ENCODE peak calls at places on chromosomes 5 and 9, in ten cellular contexts. One of them, this sample, is unnamed.
A peak's percentile ranks its signal among the peaks of the same experiment; 100 is the strongest.

GRCh38 chr5:179262126-179262920 is 82.9 kb downstream of the ADAMTS2 start:
- DNase-seq in coronary artery: no peak
- DNase-seq in left ventricle myocardium inferior: no peak
- DNase-seq in uterus: peak; percentile 15
- DNase-seq in PC-3: no peak
- DNase-seq in colonic mucosa: no peak
- DNase-seq in endothelial cell of umbilical vein: no peak
- DNase-seq in MM.1S: no peak
- DNase-seq in right atrium auricular region: no peak
- DNase-seq in DND-41: no peak
- DNase-seq in this sample: no peak

GRCh38 chr5:35151151-35151920 is 79.0 kb downstream of the PRLR start:
- DNase-seq in PC-3: no peak
- DNase-seq in left ventricle myocardium inferior: no peak
- DNase-seq in DND-41: no peak
- DNase-seq in colonic mucosa: no peak
- DNase-seq in MM.1S: no peak
- DNase-seq in endothelial cell of umbilical vein: no peak
- DNase-seq in right atrium auricular region: no peak
- DNase-seq in uterus: no peak
- DNase-seq in coronary artery: no peak
- DNase-seq in this sample: no peak

GRCh38 chr5:13477118-13477737 is 467.3 kb downstream of the DNAH5 start:
- DNase-seq in colonic mucosa: no peak
- DNase-seq in endothelial cell of umbilical vein: peak; percentile 81
- DNase-seq in uterus: no peak
- DNase-seq in PC-3: peak; percentile 92
- DNase-seq in DND-41: no peak
- DNase-seq in MM.1S: no peak
- DNase-seq in left ventricle myocardium inferior: no peak
- DNase-seq in coronary artery: no peak
- DNase-seq in right atrium auricular region: no peak
- DNase-seq in this sample: no peak

GRCh38 chr5:18744990-18745590 is 1110.8 kb downstream of the TAF11L14 start:
- DNase-seq in colonic mucosa: no peak
- DNase-seq in MM.1S: peak; percentile 86
- DNase-seq in left ventricle myocardium inferior: no peak
- DNase-seq in uterus: no peak
- DNase-seq in endothelial cell of umbilical vein: no peak
- DNase-seq in coronary artery: no peak
- DNase-seq in right atrium auricular region: no peak
- DNase-seq in PC-3: no peak
- DNase-seq in DND-41: peak; percentile 67
- DNase-seq in this sample: no peak

GRCh38 chr9:113221800-113222481 is 597 bp downstream of the SLC31A1 start:
- DNase-seq in MM.1S: no peak
- DNase-seq in DND-41: peak; percentile 6
- DNase-seq in left ventricle myocardium inferior: no peak
- DNase-seq in right atrium auricular region: no peak
- DNase-seq in PC-3: peak; percentile 3
- DNase-seq in colonic mucosa: no peak
- DNase-seq in uterus: no peak
- DNase-seq in coronary artery: no peak
- DNase-seq in endothelial cell of umbilical vein: no peak
- DNase-seq in this sample: no peak

GRCh38 chr5:59791131-59791485 is 102.4 kb downstream of the PDE4D start:
- DNase-seq in colonic mucosa: no peak
- DNase-seq in coronary artery: no peak
- DNase-seq in right atrium auricular region: no peak
- DNase-seq in PC-3: no peak
- DNase-seq in uterus: no peak
- DNase-seq in endothelial cell of umbilical vein: no peak
- DNase-seq in DND-41: no peak
- DNase-seq in left ventricle myocardium inferior: no peak
- DNase-seq in MM.1S: no peak
- DNase-seq in this sample: no peak

GRCh38 chr9:127910613-127911205 is 6.1 kb downstream of the ST6GALNAC4 start:
- DNase-seq in MM.1S: no peak
- DNase-seq in coronary artery: no peak
- DNase-seq in right atrium auricular region: no peak
- DNase-seq in colonic mucosa: peak; percentile 69
- DNase-seq in PC-3: no peak
- DNase-seq in uterus: no peak
- DNase-seq in DND-41: no peak
- DNase-seq in left ventricle myocardium inferior: no peak
- DNase-seq in endothelial cell of umbilical vein: peak; percentile 50
- DNase-seq in this sample: no peak

GRCh38 chr9:82923410-82924242 is 139.3 kb downstream of the RASEF start:
- DNase-seq in coronary artery: no peak
- DNase-seq in colonic mucosa: no peak
- DNase-seq in DND-41: no peak
- DNase-seq in MM.1S: no peak
- DNase-seq in PC-3: no peak
- DNase-seq in left ventricle myocardium inferior: no peak
- DNase-seq in right atrium auricular region: no peak
- DNase-seq in uterus: no peak
- DNase-seq in endothelial cell of umbilical vein: no peak
- DNase-seq in this sample: no peak

GRCh38 chr9:81787747-81788632 is 98.6 kb upstream of the TLE1 start:
- DNase-seq in PC-3: peak; percentile 91
- DNase-seq in colonic mucosa: peak; percentile 53
- DNase-seq in right atrium auricular region: peak; percentile 69
- DNase-seq in coronary artery: no peak
- DNase-seq in uterus: peak; percentile 51
- DNase-seq in DND-41: no peak
- DNase-seq in left ventricle myocardium inferior: no peak
- DNase-seq in endothelial cell of umbilical vein: peak; percentile 8
- DNase-seq in MM.1S: no peak
- DNase-seq in this sample: peak; percentile 31

GRCh38 chr5:116084891-116085715 is at the start of gene COMMD10:
- DNase-seq in colonic mucosa: peak; percentile 81
- DNase-seq in PC-3: peak; percentile 56
- DNase-seq in right atrium auricular region: peak; percentile 72
- DNase-seq in endothelial cell of umbilical vein: peak; percentile 77
- DNase-seq in uterus: peak; percentile 65
- DNase-seq in coronary artery: peak; percentile 81
- DNase-seq in left ventricle myocardium inferior: peak; percentile 81
- DNase-seq in MM.1S: peak; percentile 67
- DNase-seq in DND-41: peak; percentile 86
- DNase-seq in this sample: peak; percentile 77

GRCh38 chr5:116088062-116088461 is 3.2 kb downstream of the COMMD10 start:
- DNase-seq in uterus: no peak
- DNase-seq in DND-41: no peak
- DNase-seq in colonic mucosa: no peak
- DNase-seq in left ventricle myocardium inferior: no peak
- DNase-seq in endothelial cell of umbilical vein: no peak
- DNase-seq in MM.1S: no peak
- DNase-seq in right atrium auricular region: no peak
- DNase-seq in coronary artery: no peak
- DNase-seq in PC-3: no peak
- DNase-seq in this sample: no peak

GRCh38 chr5:116084231-116084630 is 594 bp upstream of the COMMD10 start:
- DNase-seq in right atrium auricular region: no peak
- DNase-seq in DND-41: peak; percentile 52
- DNase-seq in coronary artery: no peak
- DNase-seq in PC-3: peak; percentile 28
- DNase-seq in endothelial cell of umbilical vein: no peak
- DNase-seq in uterus: no peak
- DNase-seq in left ventricle myocardium inferior: no peak
- DNase-seq in MM.1S: no peak
- DNase-seq in colonic mucosa: peak; percentile 33
- DNase-seq in this sample: no peak
- H3K27ac ChIP-seq in right atrium auricular region: peak overlapping the region; percentile 91
- H3K27ac ChIP-seq in DND-41: peak overlapping the region; percentile 91
- H3K27ac ChIP-seq in coronary artery: no peak overlapping the region
- H3K27ac ChIP-seq in PC-3: no peak overlapping the region
- H3K27ac ChIP-seq in endothelial cell of umbilical vein: no peak overlapping the region
- H3K27ac ChIP-seq in uterus: peak overlapping the region; percentile 87
- H3K27ac ChIP-seq in left ventricle myocardium inferior: peak overlapping the region; percentile 95
- H3K27ac ChIP-seq in MM.1S: no peak overlapping the region
- H3K27ac ChIP-seq in colonic mucosa: peak overlapping the region; percentile 58
- H3K27ac ChIP-seq in this sample: no peak overlapping the region

GRCh38 chr5:150541895-150542294 is 34.0 kb downstream of the NDST1 start:
- DNase-seq in left ventricle myocardium inferior: no peak
- DNase-seq in PC-3: peak; percentile 56
- DNase-seq in right atrium auricular region: no peak
- DNase-seq in colonic mucosa: no peak
- DNase-seq in endothelial cell of umbilical vein: no peak
- DNase-seq in MM.1S: no peak
- DNase-seq in uterus: no peak
- DNase-seq in coronary artery: no peak
- DNase-seq in DND-41: no peak
- DNase-seq in this sample: no peak

GRCh38 chr5:150541397-150541675 is 33.4 kb downstream of the NDST1 start:
- DNase-seq in PC-3: no peak
- DNase-seq in DND-41: no peak
- DNase-seq in left ventricle myocardium inferior: no peak
- DNase-seq in colonic mucosa: no peak
- DNase-seq in coronary artery: no peak
- DNase-seq in right atrium auricular region: no peak
- DNase-seq in endothelial cell of umbilical vein: no peak
- DNase-seq in uterus: no peak
- DNase-seq in MM.1S: no peak
- DNase-seq in this sample: no peak

GRCh38 chr5:150542933-150543445 is 35.1 kb downstream of the NDST1 start:
- DNase-seq in PC-3: no peak
- DNase-seq in endothelial cell of umbilical vein: peak; percentile 58
- DNase-seq in right atrium auricular region: no peak
- DNase-seq in uterus: no peak
- DNase-seq in DND-41: no peak
- DNase-seq in MM.1S: no peak
- DNase-seq in coronary artery: no peak
- DNase-seq in colonic mucosa: peak; percentile 89
- DNase-seq in left ventricle myocardium inferior: no peak
- DNase-seq in this sample: no peak

GRCh38 chr5:150545246-150545645 is 37.3 kb downstream of the NDST1 start:
- DNase-seq in left ventricle myocardium inferior: no peak
- DNase-seq in PC-3: no peak
- DNase-seq in uterus: no peak
- DNase-seq in MM.1S: no peak
- DNase-seq in endothelial cell of umbilical vein: no peak
- DNase-seq in colonic mucosa: no peak
- DNase-seq in right atrium auricular region: no peak
- DNase-seq in coronary artery: no peak
- DNase-seq in DND-41: no peak
- DNase-seq in this sample: no peak

DNA sequence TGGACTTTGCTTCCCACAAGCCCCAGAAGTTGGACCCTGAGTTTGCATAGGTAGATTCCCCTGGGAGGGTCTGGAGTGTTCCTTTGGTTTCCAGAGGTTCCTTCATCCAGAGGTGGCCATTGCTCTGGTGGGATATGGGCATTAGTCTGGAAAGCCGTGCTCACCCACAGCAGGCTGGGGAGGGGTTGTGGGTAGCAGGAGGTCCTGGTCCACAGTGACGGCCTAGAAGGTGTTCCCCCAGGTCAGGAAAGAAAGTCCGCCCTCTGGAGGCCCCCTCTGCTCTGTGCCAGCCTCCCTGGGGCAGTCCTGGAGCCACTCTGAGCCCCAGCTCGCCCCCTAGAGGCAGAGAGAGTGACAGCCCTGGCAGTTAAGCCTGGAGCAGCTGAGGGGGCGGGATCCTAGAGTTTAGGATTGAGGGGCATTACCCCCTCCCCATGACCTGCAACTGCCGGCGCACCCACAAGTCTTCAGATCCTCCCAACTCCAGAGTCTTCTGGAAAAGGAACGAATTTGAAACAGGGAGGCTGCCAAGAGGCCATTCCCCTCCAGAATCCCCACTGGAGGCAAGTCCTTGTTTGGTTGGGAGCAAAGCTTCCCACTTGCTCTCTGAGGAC is 36.8 kb downstream of the NDST1 start:
- DNase-seq in right atrium auricular region: peak; percentile 66
- DNase-seq in left ventricle myocardium inferior: peak; percentile 74
- DNase-seq in PC-3: peak; percentile 70
- DNase-seq in coronary artery: no peak
- DNase-seq in endothelial cell of umbilical vein: peak; percentile 69
- DNase-seq in uterus: peak; percentile 60
- DNase-seq in colonic mucosa: peak; percentile 88
- DNase-seq in MM.1S: peak; percentile 82
- DNase-seq in DND-41: peak; percentile 70
- DNase-seq in this sample: peak; percentile 79
- TF ChIP-seq CTCF in right atrium auricular region: peak; percentile 71
- TF ChIP-seq CTCF in left ventricle myocardium inferior: peak; percentile 95
- TF ChIP-seq CTCF in PC-3: peak; percentile 95
- TF ChIP-seq CTCF in coronary artery: peak; percentile 68
- TF ChIP-seq CTCF in endothelial cell of umbilical vein: peak; percentile 95
- TF ChIP-seq CTCF in uterus: peak; percentile 70
- TF ChIP-seq CTCF in colonic mucosa: peak; percentile 93
- TF ChIP-seq CTCF in MM.1S: peak; percentile 99
- TF ChIP-seq CTCF in DND-41: peak; percentile 80
- TF ChIP-seq CTCF in this sample: peak; percentile 72

DNA sequence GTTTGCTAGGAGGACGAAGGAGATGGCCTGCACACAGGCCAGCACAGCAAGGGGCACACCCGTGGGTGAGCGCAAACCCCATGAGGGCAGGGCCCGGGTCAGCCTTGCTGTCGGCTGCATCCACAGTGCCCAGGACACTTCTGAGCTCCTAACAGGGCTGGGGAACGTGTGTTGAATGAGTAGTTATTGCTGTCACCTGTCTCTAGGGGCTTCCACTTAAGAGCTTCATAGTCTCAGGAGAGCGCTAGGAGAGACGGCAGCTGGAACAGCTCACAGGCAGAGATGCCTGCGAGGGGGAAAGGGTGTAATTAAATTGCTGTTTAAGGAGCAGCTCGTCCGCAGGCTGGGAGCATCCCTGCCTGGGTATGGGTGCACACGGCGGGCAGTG is 91.4 kb upstream of the NEURL1B start:
- DNase-seq in coronary artery: no peak
- DNase-seq in right atrium auricular region: no peak
- DNase-seq in MM.1S: no peak
- DNase-seq in uterus: no peak
- DNase-seq in left ventricle myocardium inferior: no peak
- DNase-seq in endothelial cell of umbilical vein: no peak
- DNase-seq in PC-3: no peak
- DNase-seq in DND-41: no peak
- DNase-seq in colonic mucosa: no peak
- DNase-seq in this sample: no peak
- H3K27ac ChIP-seq in coronary artery: no peak overlapping the region
- H3K27ac ChIP-seq in right atrium auricular region: no peak overlapping the region
- H3K27ac ChIP-seq in MM.1S: no peak overlapping the region
- H3K27ac ChIP-seq in uterus: peak overlapping the region; percentile 23
- H3K27ac ChIP-seq in left ventricle myocardium inferior: peak overlapping the region; percentile 57
- H3K27ac ChIP-seq in endothelial cell of umbilical vein: no peak overlapping the region
- H3K27ac ChIP-seq in PC-3: no peak overlapping the region
- H3K27ac ChIP-seq in DND-41: no peak overlapping the region
- H3K27ac ChIP-seq in colonic mucosa: no peak overlapping the region
- H3K27ac ChIP-seq in this sample: no peak overlapping the region

GRCh38 chr5:32116574-32117313 is 57.4 kb downstream of the GOLPH3 start:
- DNase-seq in DND-41: no peak
- DNase-seq in coronary artery: no peak
- DNase-seq in left ventricle myocardium inferior: no peak
- DNase-seq in MM.1S: no peak
- DNase-seq in colonic mucosa: no peak
- DNase-seq in uterus: no peak
- DNase-seq in PC-3: no peak
- DNase-seq in endothelial cell of umbilical vein: no peak
- DNase-seq in right atrium auricular region: no peak
- DNase-seq in this sample: no peak

GRCh38 chr5:32110081-32110696 is 63.9 kb downstream of the GOLPH3 start:
- DNase-seq in MM.1S: no peak
- DNase-seq in uterus: no peak
- DNase-seq in right atrium auricular region: no peak
- DNase-seq in left ventricle myocardium inferior: no peak
- DNase-seq in endothelial cell of umbilical vein: no peak
- DNase-seq in coronary artery: no peak
- DNase-seq in DND-41: no peak
- DNase-seq in colonic mucosa: no peak
- DNase-seq in PC-3: no peak
- DNase-seq in this sample: no peak

GRCh38 chr5:32115985-32116384 is 58.1 kb downstream of the GOLPH3 start:
- DNase-seq in coronary artery: no peak
- DNase-seq in right atrium auricular region: no peak
- DNase-seq in uterus: no peak
- DNase-seq in MM.1S: no peak
- DNase-seq in left ventricle myocardium inferior: no peak
- DNase-seq in DND-41: no peak
- DNase-seq in endothelial cell of umbilical vein: no peak
- DNase-seq in PC-3: no peak
- DNase-seq in colonic mucosa: no peak
- DNase-seq in this sample: no peak
- TF ChIP-seq CTCF in coronary artery: no peak
- TF ChIP-seq CTCF in right atrium auricular region: no peak
- TF ChIP-seq CTCF in uterus: no peak
- TF ChIP-seq CTCF in MM.1S: no peak
- TF ChIP-seq CTCF in left ventricle myocardium inferior: no peak
- TF ChIP-seq CTCF in DND-41: no peak
- TF ChIP-seq CTCF in endothelial cell of umbilical vein: no peak
- TF ChIP-seq CTCF in PC-3: no peak
- TF ChIP-seq CTCF in colonic mucosa: no peak
- TF ChIP-seq CTCF in this sample: no peak